ENCODE peak calls at places on chromosomes 12 and 14, in nine cellular contexts. D is NCI-H1105; O is anterior cingulate cortex; W is ovary; Z is right cardiac atrium; C is LoVo; T is GM04504; S is stimulated activated CD4-positive, alpha-beta T cell treated with anti-CD3 and anti-CD28 coated beads, Interleukin-1b, Interleukin-23, amount 100 ng/mL, for 1 hour; G is SIG-M5. K is an unnamed sample.

GRCh38 chr12:108419949-108420348 is 80.8 kb upstream of the CMKLR1 start:
- DNase-seq in D (no peak), O (no peak), W (no peak), Z (no peak), C (peak), T (no peak), S (no peak), G (no peak), K (no peak)

GRCh38 chr12:49137476-49137875 is 6.3 kb upstream of the TUBA1B start:
- DNase-seq in D (no peak), O (no peak), W (no peak), Z (no peak), C (no peak), T (no peak), S (no peak), G (no peak), K (no peak)

GRCh38 chr12:64222011-64222765 is at the start of gene KICS2:
- DNase-seq in D (peak), O (peak), W (peak), Z (peak), C (peak), T (peak), S (peak), G (peak), K (peak)

GRCh38 chr14:104388631-104389325 is 190.8 kb upstream of the C14orf180 start:
- DNase-seq in D (no peak), O (no peak), W (no peak), Z (no peak), C (no peak), T (no peak), S (no peak), G (no peak), K (no peak)

GRCh38 chr14:104876251-104876699 is 11.2 kb downstream of the CEP170B start:
- DNase-seq in D (no peak), O (no peak), W (no peak), Z (peak), C (peak), T (no peak), S (peak), G (no peak), K (no peak)

GRCh38 chr12:132062481-132062880 is 81.6 kb downstream of the DDX51 start:
- DNase-seq in D (no peak), O (no peak), W (no peak), Z (no peak), C (no peak), T (no peak), S (no peak), G (no peak), K (no peak)

GRCh38 chr12:121376754-121377697 is 22.9 kb upstream of the RNF34 start:
- DNase-seq in D (no peak), O (no peak), W (no peak), Z (no peak), C (peak), T (no peak), S (no peak), G (no peak), K (no peak)

GRCh38 chr12:124827588-124828184 is 36.0 kb downstream of the SCARB1 start:
- DNase-seq in D (no peak), O (no peak), W (no peak), Z (peak), C (no peak), T (no peak), S (no peak), G (no peak), K (no peak)

GRCh38 chr14:59630281-59630963 is 53.8 kb upstream of the CCDC175 start:
- DNase-seq in D (peak), O (peak), W (no peak), Z (peak), C (no peak), T (no peak), S (no peak), G (no peak), K (no peak)

GRCh38 chr12:27013606-27014084 is 539 bp downstream of the TM7SF3 start:
- DNase-seq in D (no peak), O (peak), W (no peak), Z (no peak), C (peak), T (no peak), S (no peak), G (no peak), K (no peak)

GRCh38 chr12:104486416-104486815 is 29.7 kb downstream of the CHST11 start:
- DNase-seq in D (no peak), O (no peak), W (no peak), Z (no peak), C (no peak), T (no peak), S (no peak), G (no peak), K (no peak)

GRCh38 chr12:120847392-120848157 is 56.6 kb downstream of the SPPL3 start:
- DNase-seq in D (no peak), O (no peak), W (no peak), Z (no peak), C (peak), T (no peak), S (no peak), G (no peak), K (no peak)

GRCh38 chr14:100288382-100289185 is 17.7 kb downstream of the SLC25A29 start:
- DNase-seq in D (no peak), O (no peak), W (no peak), Z (no peak), C (no peak), T (no peak), S (no peak), G (no peak), K (no peak)

GRCh38 chr14:59251811-59252771 is 63.6 kb downstream of the DAAM1 start:
- DNase-seq in D (no peak), O (no peak), W (no peak), Z (no peak), C (no peak), T (no peak), S (no peak), G (no peak), K (no peak)

GRCh38 chr12:52604859-52605258 is 3.6 kb upstream of the KRT72 start:
- DNase-seq in D (no peak), O (no peak), W (no peak), Z (no peak), C (no peak), T (no peak), S (no peak), G (no peak), K (no peak)

GRCh38 chr14:29763342-29763858 is 164.2 kb downstream of the PRKD1 start:
- DNase-seq in D (no peak), O (no peak), W (no peak), Z (no peak), C (no peak), T (no peak), S (no peak), G (no peak), K (no peak)

GRCh38 chr14:36134026-36134425 is 42.5 kb downstream of the PTCSC3 start:
- DNase-seq in D (no peak), O (no peak), W (no peak), Z (no peak), C (no peak), T (no peak), S (no peak), G (no peak), K (no peak)

GRCh38 chr14:50000215-50001145 is 107.6 kb downstream of the ARF6 start:
- DNase-seq in D (no peak), O (no peak), W (peak), Z (peak), C (peak), T (peak), S (peak), G (no peak), K (peak)

GRCh38 chr14:77143071-77143470 is 1.5 kb upstream of the ZDHHC22 start:
- DNase-seq in D (no peak), O (no peak), W (no peak), Z (no peak), C (no peak), T (no peak), S (no peak), G (no peak), K (no peak)

GRCh38 chr14:94407906-94408305 is 19.5 kb upstream of the SERPINA1 start:
- DNase-seq in D (no peak), O (no peak), W (no peak), Z (no peak), C (no peak), T (peak), S (no peak), G (no peak), K (no peak)

GRCh38 chr12:2208837-2209236 is 156.1 kb downstream of the CACNA1C start:
- DNase-seq in D (no peak), O (no peak), W (no peak), Z (no peak), C (no peak), T (no peak), S (no peak), G (no peak), K (no peak)

GRCh38 chr14:103220982-103221641 is 97.9 kb downstream of the TNFAIP2 start:
- DNase-seq in D (no peak), O (no peak), W (no peak), Z (no peak), C (no peak), T (no peak), S (no peak), G (no peak), K (no peak)